ENCODE peak calls at places on chromosomes 4 and X, in four cellular contexts. Q is heart right ventricle, U is upper lobe of left lung, I is suprapubic skin. J is an unnamed sample. For H3K4me1, the result is how much of the 10 kb centered on the place peaks cover.

GRCh38 chr4:82594466-82594865 is 32.7 kb upstream of the TMEM150C start:
- DNase-seq in I (no peak), Q (no peak), U (no peak), J (no peak)

GRCh38 chrX:119541188-119541587 is 24.0 kb downstream of the STEEP1 start:
- DNase-seq in Q (no peak), U (no peak), I (no peak), J (no peak)

GRCh38 chr4:182917182-182918043 is at the start of gene DCTD:
- DNase-seq in U (peak), I (no peak), Q (peak), J (peak)

GRCh38 chr4:128721896-128722295 is 87.6 kb upstream of the JADE1 start:
- DNase-seq in I (no peak), Q (no peak), U (no peak), J (no peak)

GRCh38 chrX:111005151-111005550 is 90.8 kb upstream of the PAK3 start:
- DNase-seq in Q (no peak), U (no peak), I (no peak), J (no peak)

GRCh38 chr4:27947320-27947719 is 1086.7 kb downstream of the STIM2 start:
- DNase-seq in Q (no peak), I (no peak), U (no peak), J (no peak)

GRCh38 chrX:31228415-31228832 is 156.6 kb upstream of the FTHL17 start:
- DNase-seq in U (no peak), Q (no peak), I (no peak), J (peak)

GRCh38 chrX:129980043-129980442 is 2.4 kb upstream of the BCORL1 start:
- DNase-seq in U (peak), I (no peak), Q (peak), J (no peak)

GRCh38 chr4:8133897-8134542 is 24.6 kb downstream of the ABLIM2 start:
- DNase-seq in U (no peak), Q (peak), I (no peak), J (no peak)

GRCh38 chrX:135688137-135688536 is 25.3 kb upstream of the CT45A1 start:
- DNase-seq in Q (no peak), I (no peak), U (no peak), J (no peak)

GRCh38 chrX:111052478-111052877 is 43.5 kb upstream of the PAK3 start:
- DNase-seq in I (no peak), Q (no peak), U (no peak), J (no peak)

GRCh38 chr4:88858752-88859151 is 161.1 kb upstream of the NAP1L5 start:
- DNase-seq in U (no peak), I (no peak), Q (no peak), J (no peak)

GRCh38 chr4:134627386-134627785 is 425.8 kb upstream of the PABPC4L start:
- DNase-seq in I (no peak), U (no peak), Q (no peak), J (no peak)

GRCh38 chr4:157222764-157223145 is 2.2 kb downstream of the GRIA2 start:
- DNase-seq in I (no peak), U (peak), Q (no peak), J (no peak)

GRCh38 chr4:8920969-8921368 is 49.3 kb upstream of the HMX1 start:
- DNase-seq in U (no peak), I (peak), Q (no peak), J (peak)

GRCh38 chrX:479273-479981 is 92.7 kb upstream of the PPP2R3B start:
- DNase-seq in I (no peak), U (no peak), Q (no peak), J (no peak)

GRCh38 chrX:42290608-42291007 is 367.3 kb upstream of the CASK start:
- DNase-seq in U (no peak), I (no peak), Q (no peak), J (no peak)

GRCh38 chr4:45957353-45957752 is 166.5 kb downstream of the GABRG1 start:
- DNase-seq in I (no peak), Q (no peak), U (no peak), J (no peak)

GRCh38 chr4:70449220-70449619 is 22.8 kb upstream of the MUC7 start:
- DNase-seq in Q (no peak), I (no peak), U (no peak), J (no peak)

GRCh38 chrX:70970482-70970999 is 39.6 kb upstream of the SLC7A3 start:
- DNase-seq in Q (no peak), U (no peak), I (no peak), J (no peak)

GRCh38 chr4:84814100-84814750 is 152.3 kb downstream of the WDFY3 start:
- DNase-seq in U (no peak), I (no peak), Q (no peak), J (peak)

GRCh38 chr4:189823611-189824010 is 117.1 kb upstream of the FRG1 start:
- DNase-seq in U (no peak), Q (no peak), I (no peak), J (no peak)

GRCh38 chr4:143296397-143297067 is 40.1 kb upstream of the GAB1 start:
- DNase-seq in I (no peak), Q (no peak), U (no peak), J (no peak)

GRCh38 chrX:2691543-2692220 is 587 bp downstream of the CD99 start:
- DNase-seq in U (peak), I (peak), Q (peak), J (no peak)

GRCh38 chrX:30283456-30284200 is 25.6 kb downstream of the NR0B1 start:
- DNase-seq in U (no peak), I (no peak), Q (no peak), J (no peak)

GRCh38 chrX:14712096-14712495 is 160.8 kb downstream of the FANCB start:
- DNase-seq in U (no peak), I (no peak), Q (no peak), J (no peak)

GRCh38 chr4:151866266-151866918 is 105.6 kb upstream of the GATB start:
- DNase-seq in I (no peak), U (no peak), Q (no peak), J (no peak)

GRCh38 chr4:11624370-11624769 is 195.7 kb upstream of the HS3ST1 start:
- DNase-seq in Q (no peak), U (no peak), I (no peak), J (no peak)

GRCh38 chr4:8019396-8020365 is 80.0 kb upstream of the AFAP1 start:
- DNase-seq in I (no peak), Q (no peak), U (no peak), J (no peak)

GRCh38 chr4:152278505-152279301 is 257.2 kb downstream of the FBXW7 start:
- DNase-seq in U (no peak), I (no peak), Q (no peak), J (no peak)

DNA sequence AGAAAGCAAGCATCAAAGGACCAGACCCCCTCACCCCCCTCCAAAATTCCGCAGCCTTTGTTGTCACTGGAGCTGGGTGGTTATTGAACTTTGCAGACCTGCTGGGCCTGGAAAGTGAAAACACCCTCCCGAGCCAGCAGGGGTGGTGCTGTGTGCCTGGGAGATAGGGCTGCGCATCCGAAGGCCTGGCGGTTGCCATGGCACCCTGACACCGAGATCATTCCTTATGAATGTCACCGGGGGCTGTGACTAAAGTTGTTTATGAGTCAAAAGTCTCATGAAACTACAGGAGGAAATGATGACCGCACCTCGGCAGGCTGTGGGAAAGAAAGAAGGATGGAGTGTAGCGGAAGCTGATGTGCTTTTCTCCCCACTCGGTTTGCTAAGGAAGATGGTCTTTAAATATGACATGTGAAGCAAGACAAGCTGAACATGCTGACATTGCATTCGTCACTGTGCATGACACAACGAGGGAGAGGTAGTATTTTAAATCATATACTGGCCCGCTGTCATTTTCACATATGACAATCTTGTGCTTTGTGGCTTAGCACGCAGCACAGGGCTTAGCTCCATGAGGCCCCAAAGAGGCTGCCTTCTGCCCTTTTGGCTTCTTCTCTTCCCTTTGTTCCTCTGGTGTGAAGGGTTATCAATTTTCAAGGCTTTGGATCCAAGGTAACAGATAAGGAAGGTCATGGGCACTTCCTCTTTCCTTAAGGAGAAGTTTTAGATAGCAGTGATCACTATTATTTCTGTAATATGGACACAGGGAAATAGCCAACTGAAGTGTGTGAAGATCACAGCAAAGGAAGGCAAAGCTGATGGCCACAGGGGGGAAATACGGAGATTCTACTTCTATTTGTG is 367.1 kb downstream of the UNC5C start:
- DNase-seq in I (no peak), Q (no peak), U (peak), J (no peak)
- H3K4me3 ChIP-seq in I (no peak), Q (no peak), U (no peak), J (no peak)

GRCh38 chr4:115219315-115219840 is 106.0 kb upstream of the NDST4 start:
- DNase-seq in U (no peak), Q (no peak), I (no peak), J (no peak)
- H3K4me1 ChIP-seq in U (under half), Q (under half), I (under half), J (under half)

DNA sequence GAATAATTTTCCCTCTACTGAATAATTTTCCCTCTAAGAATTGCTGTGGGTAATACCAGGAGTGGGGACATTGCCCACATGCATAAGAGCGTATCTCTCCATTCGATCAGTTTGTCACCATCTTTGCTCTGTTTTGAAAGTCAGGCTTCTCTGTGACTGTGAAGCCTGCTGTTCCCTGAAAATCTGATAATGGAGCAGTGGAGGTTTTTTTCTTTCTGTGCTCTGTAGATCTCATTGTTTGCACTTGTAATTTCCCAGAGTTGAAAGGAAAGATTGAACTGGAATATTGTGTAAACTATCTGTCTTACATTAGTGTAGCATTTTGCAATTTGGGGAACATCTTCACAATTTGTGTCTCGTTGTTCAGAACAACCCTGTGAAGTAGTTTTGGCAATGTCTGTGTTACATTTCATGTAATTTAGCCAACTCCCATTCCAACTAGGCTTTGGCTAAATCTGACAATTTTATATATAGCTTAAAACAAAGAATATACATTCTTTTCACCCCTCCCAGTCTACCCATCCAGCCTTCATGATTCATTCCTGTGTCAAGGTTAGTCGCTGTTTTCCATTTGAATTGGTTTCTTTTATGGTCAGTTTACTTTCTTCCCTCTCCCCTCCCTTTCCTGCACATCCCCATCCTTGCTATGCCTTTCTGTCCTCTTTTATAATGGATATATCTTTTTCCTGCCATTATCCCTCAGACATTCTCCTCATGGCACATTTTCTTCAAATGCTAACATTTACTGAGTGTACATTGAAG is 4.5 kb downstream of the ZXDB start:
- DNase-seq in U (no peak), Q (no peak), I (no peak), J (no peak)
- H3K4me3 ChIP-seq in U (no peak), Q (no peak), I (peak), J (peak)

GRCh38 chr4:5685296-5685695 is 23.1 kb downstream of the EVC2 start:
- DNase-seq in Q (no peak), U (peak), I (no peak), J (no peak)

GRCh38 chr4:5689065-5689464 is 19.3 kb downstream of the EVC2 start:
- DNase-seq in U (no peak), Q (no peak), I (no peak), J (no peak)

GRCh38 chr4:5686338-5686737 is 22.0 kb downstream of the EVC2 start:
- DNase-seq in I (no peak), Q (no peak), U (no peak), J (no peak)

GRCh38 chr4:5678977-5679376 is 29.4 kb downstream of the EVC2 start:
- DNase-seq in I (no peak), U (no peak), Q (no peak), J (no peak)

GRCh38 chr4:5683566-5683965 is 24.8 kb downstream of the EVC2 start:
- DNase-seq in U (no peak), Q (no peak), I (no peak), J (no peak)
- H3K4me1 ChIP-seq in U (under half), Q (under half), I (under half), J (under half)

DNA sequence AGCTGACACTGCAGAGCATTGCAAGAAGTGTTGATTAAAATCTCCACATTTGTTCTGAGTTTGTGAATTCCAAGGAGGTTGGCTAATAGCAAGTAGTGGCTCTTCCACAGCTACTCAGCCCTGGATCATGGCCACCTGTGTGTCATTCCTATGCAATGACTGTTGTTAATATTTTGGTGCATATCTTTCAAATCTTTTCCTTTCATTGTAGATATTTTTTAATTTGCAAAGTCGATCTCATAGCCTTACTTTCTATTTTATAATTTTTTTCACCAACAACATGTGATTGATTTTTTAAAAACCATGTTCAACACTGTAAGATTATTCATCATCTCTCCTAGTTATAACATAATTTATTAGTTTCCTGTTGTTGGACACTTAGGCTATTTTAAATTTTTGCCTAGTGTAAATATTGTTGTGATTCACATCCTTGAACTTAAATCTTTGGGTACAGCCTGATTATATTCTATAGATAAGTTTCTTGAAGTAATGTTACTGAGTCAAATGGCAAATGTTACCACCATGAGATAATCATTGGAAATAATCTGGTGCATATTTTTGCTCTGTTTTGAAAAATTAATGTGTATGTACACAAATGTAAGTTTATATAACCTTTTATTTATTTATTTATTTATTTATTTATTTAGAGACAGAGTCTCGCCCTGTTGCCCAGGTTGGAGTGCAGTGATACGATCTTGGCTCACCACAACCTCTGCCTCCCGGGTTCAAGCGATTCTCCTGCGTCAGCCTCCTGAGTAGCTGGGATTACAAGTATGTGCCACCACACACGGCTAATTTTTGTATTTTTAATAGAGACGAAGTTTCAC is 17.1 kb upstream of the ARHGAP10 start:
- DNase-seq in U (no peak), Q (no peak), I (no peak), J (no peak)
- H3K4me3 ChIP-seq in U (no peak), Q (no peak), I (no peak), J (no peak)

GRCh38 chr4:175422331-175422730 is 389.7 kb downstream of the GPM6A start:
- DNase-seq in U (no peak), Q (no peak), I (no peak), J (no peak)
- H3K4me1 ChIP-seq in U (under half), Q (under half), I (under half), J (under half)

GRCh38 chr4:140212171-140212570 is 58.2 kb upstream of the MAML3 start:
- DNase-seq in Q (no peak), I (no peak), U (no peak), J (no peak)
- H3K4me3 ChIP-seq in Q (no peak), I (no peak), U (no peak), J (no peak)

GRCh38 chr4:10100734-10101216 is 15.8 kb downstream of the WDR1 start:
- DNase-seq in Q (no peak), U (no peak), I (no peak), J (no peak)
- H3K4me1 ChIP-seq in Q (half or more), U (half or more), I (half or more), J (half or more)

GRCh38 chr4:57220172-57220571 is 110.0 kb upstream of the IGFBP7 start:
- DNase-seq in I (no peak), U (no peak), Q (no peak), J (no peak)
- H3K4me3 ChIP-seq in I (no peak), U (no peak), Q (no peak), J (no peak)

GRCh38 chr4:98482503-98482846 is 175.9 kb downstream of the TSPAN5 start:
- DNase-seq in I (no peak), Q (no peak), U (no peak), J (no peak)
- H3K4me1 ChIP-seq in I (under half), Q (under half), U (under half), J (under half)